ENCODE peak calls at places on chromosomes 6 and 20, in five cellular contexts. K is stimulated activated CD4-positive, alpha-beta T cell treated with anti-CD3 and anti-CD28 coated beads, Interleukin-1b, Interleukin-23, amount 100 ng/mL, for 24 hours; W is psoas muscle; J is colonic mucosa; S is effector memory CD8-positive, alpha-beta T cell. A is an unnamed sample.

GRCh38 chr6:159908535-159908934 is 17.7 kb downstream of the MAS1 start:
- DNase-seq in W (no peak), K (no peak), S (no peak), J (no peak), A (peak; percentile 69)

GRCh38 chr20:38680492-38681118 is 43.7 kb upstream of the SLC32A1 start:
- DNase-seq in J (no peak), K (no peak), S (peak; percentile 23), W (no peak), A (peak; percentile 57)

GRCh38 chr6:110593637-110594036 is 117.2 kb upstream of the SLC22A16 start:
- DNase-seq in J (no peak), S (no peak), K (no peak), W (no peak), A (no peak)

GRCh38 chr20:50584687-50585086 is 74.5 kb downstream of the PTPN1 start:
- DNase-seq in J (no peak), S (no peak), K (no peak), W (no peak), A (no peak)

GRCh38 chr6:14149053-14149746 is 31.6 kb downstream of the CD83 start:
- DNase-seq in W (no peak), S (no peak), K (no peak), J (no peak), A (no peak)

GRCh38 chr6:116215414-116215813 is 38.5 kb downstream of the TSPYL4 start:
- DNase-seq in W (no peak), K (no peak), J (no peak), S (no peak), A (no peak)

GRCh38 chr20:51318058-51318960 is 224.2 kb downstream of the NFATC2 start:
- DNase-seq in W (no peak), S (peak; percentile 44), J (peak; percentile 80), K (peak; percentile 19), A (peak; percentile 30)

GRCh38 chr6:34982424-34982852 is 93.4 kb downstream of the ANKS1A start:
- DNase-seq in W (no peak), S (no peak), J (no peak), K (no peak), A (peak; percentile 7)

GRCh38 chr6:97150932-97151331 is 132.1 kb downstream of the MMS22L start:
- DNase-seq in K (no peak), S (no peak), J (no peak), W (no peak), A (no peak)

GRCh38 chr6:57224769-57225515 is 2.8 kb upstream of the RAB23 start:
- DNase-seq in K (no peak), J (no peak), S (no peak), W (no peak), A (peak; percentile 18)

GRCh38 chr6:43785220-43785752 is 15.3 kb downstream of the VEGFA start:
- DNase-seq in J (no peak), W (no peak), K (no peak), S (no peak), A (no peak)

GRCh38 chr6:128017288-128017687 is 116.4 kb upstream of the THEMIS start:
- DNase-seq in W (no peak), J (no peak), K (no peak), S (no peak), A (no peak)